ENCODE peak calls at places on chromosomes 6 and 20, in nine cellular contexts. O, P, X, K, N, Y, S, C and M are unnamed samples.

GRCh38 chr6:155782320-155782730 is 326.7 kb upstream of the NOX3 start:
- DNase-seq in O (no peak), P (peak), X (peak), K (no peak), N (no peak), Y (peak), S (no peak), C (peak), M (peak)

GRCh38 chr6:139568956-139569538 is 194.6 kb upstream of the CITED2 start:
- DNase-seq in O (no peak), P (peak), X (peak), K (no peak), N (no peak), Y (no peak), S (no peak), C (peak), M (peak)

GRCh38 chr6:109834131-109834530 is 143.0 kb downstream of the FIG4 start:
- DNase-seq in O (no peak), P (peak), X (no peak), K (no peak), N (no peak), Y (no peak), S (no peak), C (no peak), M (peak)

GRCh38 chr20:438581-439469 is 23.5 kb downstream of the TBC1D20 start:
- DNase-seq in O (no peak), P (no peak), X (no peak), K (no peak), N (no peak), Y (no peak), S (no peak), C (no peak), M (no peak)

GRCh38 chr6:155455766-155456165 is at the start of gene NOX3:
- DNase-seq in O (no peak), P (no peak), X (no peak), K (no peak), N (no peak), Y (no peak), S (no peak), C (no peak), M (no peak)

GRCh38 chr6:149468179-149468578 is 16.6 kb downstream of the ZC3H12D start:
- DNase-seq in O (no peak), P (no peak), X (no peak), K (no peak), N (no peak), Y (no peak), S (no peak), C (no peak), M (no peak)

GRCh38 chr6:36616888-36617521 is 22.8 kb downstream of the SRSF3 start:
- DNase-seq in O (no peak), P (no peak), X (peak), K (no peak), N (peak), Y (peak), S (no peak), C (peak), M (peak)

GRCh38 chr6:158039178-158039557 is 57.5 kb downstream of the SYNJ2 start:
- DNase-seq in O (no peak), P (peak), X (peak), K (no peak), N (no peak), Y (no peak), S (no peak), C (no peak), M (no peak)

GRCh38 chr6:130559166-130559565 is 193.3 kb downstream of the TMEM200A start:
- DNase-seq in O (no peak), P (peak), X (peak), K (no peak), N (no peak), Y (no peak), S (no peak), C (no peak), M (no peak)

GRCh38 chr6:119541132-119541905 is 191.8 kb upstream of the MAN1A1 start:
- DNase-seq in O (no peak), P (peak), X (peak), K (no peak), N (no peak), Y (no peak), S (no peak), C (peak), M (peak)

GRCh38 chr20:4341804-4342560 is 326.6 kb upstream of the RNF24 start:
- DNase-seq in O (no peak), P (peak), X (peak), K (no peak), N (no peak), Y (no peak), S (no peak), C (peak), M (peak)

DNA sequence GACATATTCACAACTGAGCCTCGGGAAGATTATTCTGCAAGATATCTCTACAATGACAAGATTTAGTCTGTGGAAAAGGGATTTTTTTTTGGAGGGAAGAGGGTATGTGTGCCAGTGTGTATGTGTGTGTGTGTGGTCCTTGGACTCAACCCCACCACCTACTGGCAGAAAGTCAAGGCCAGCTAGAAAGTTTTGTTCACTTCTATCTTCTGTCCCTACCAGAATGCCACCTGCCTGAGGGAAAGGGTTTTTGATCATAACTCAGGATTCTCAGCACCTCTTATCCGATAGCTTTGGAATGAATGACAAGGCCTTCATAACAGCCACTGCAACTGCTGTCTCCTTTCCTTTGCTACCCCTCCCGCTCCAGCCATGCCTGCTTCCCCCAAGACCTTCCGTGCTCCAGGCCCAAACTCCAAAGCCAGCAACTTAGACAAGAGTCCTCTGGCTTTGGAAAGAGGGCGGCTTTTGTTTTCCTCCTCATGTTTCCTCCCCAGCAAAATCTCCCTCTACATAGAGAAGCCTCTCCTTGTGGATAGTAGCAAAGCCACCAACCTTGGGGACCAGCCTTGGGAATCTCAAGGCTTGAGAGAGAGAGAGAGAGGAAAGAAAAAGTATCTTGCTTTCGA is 18.6 kb downstream of the BTN3A1 start:
- DNase-seq in O (no peak), P (peak), X (peak), K (peak), N (no peak), Y (peak), S (no peak), C (peak), M (no peak)
- TF ChIP-seq CTCF in O (no peak), P (peak), X (peak), K (peak), N (peak), Y (peak), S (peak), C (peak), M (peak)

GRCh38 chr20:38304845-38305447 is 990 bp downstream of the BPI start:
- DNase-seq in O (no peak), P (peak), X (peak), K (peak), N (peak), Y (peak), S (no peak), C (peak), M (peak)
- TF ChIP-seq CTCF in O (peak), P (peak), X (peak), K (peak), N (peak), Y (peak), S (peak), C (peak), M (peak)

DNA sequence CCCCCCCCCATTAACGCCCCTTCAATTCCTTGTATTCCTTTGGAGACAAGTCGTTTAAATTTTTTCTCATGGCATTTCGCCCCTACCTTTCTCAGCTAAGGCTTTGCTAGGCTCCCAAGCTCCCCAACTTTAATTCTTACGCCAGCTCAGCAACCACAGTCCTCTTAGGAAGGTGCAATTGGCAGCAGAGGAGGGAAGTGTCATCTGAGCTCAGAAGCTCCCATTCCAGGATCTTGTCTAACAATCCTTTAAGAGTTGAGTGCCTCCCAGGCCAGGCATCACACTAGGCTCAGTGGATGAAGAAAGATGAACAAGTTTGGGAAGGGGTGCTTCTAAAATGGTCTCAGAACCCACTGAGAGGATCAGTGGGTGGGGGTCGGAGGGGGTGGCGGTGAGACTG is 131.2 kb upstream of the AKAP12 start:
- DNase-seq in O (no peak), P (no peak), X (no peak), K (no peak), N (no peak), Y (no peak), S (no peak), C (no peak), M (no peak)
- TF ChIP-seq CTCF in O (no peak), P (no peak), X (no peak), K (no peak), N (no peak), Y (no peak), S (no peak), C (no peak), M (no peak)

GRCh38 chr6:82711992-82712788 is 348.6 kb downstream of the TPBG start:
- DNase-seq in O (no peak), P (peak), X (peak), K (no peak), N (no peak), Y (no peak), S (no peak), C (peak), M (peak)

GRCh38 chr6:82711105-82711829 is 347.6 kb downstream of the TPBG start:
- DNase-seq in O (no peak), P (no peak), X (no peak), K (no peak), N (no peak), Y (no peak), S (no peak), C (peak), M (peak)

DNA sequence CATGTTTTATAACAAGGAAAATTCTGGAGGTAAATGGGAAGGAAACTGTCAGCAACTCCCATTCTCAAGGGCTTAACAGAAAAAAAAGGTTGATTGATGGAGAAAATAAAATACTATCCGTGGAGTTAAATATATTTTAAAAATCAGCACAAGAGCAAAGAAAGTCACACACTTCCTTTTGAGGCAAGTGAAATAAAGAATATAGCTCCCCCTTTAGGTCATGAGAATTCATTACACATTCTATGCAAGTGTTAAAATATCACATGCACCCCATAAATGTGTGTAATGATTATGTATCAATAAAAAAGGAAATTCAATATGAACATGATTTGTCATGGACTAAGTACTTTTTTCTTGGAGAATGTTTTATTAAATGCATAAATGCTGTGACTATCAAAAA is 349.2 kb downstream of the TPBG start:
- DNase-seq in O (no peak), P (peak), X (no peak), K (no peak), N (no peak), Y (no peak), S (peak), C (peak), M (no peak)
- TF ChIP-seq CTCF in O (no peak), P (no peak), X (peak), K (peak), N (peak), Y (no peak), S (peak), C (peak), M (no peak)